ENCODE peak calls at places on chromosomes 12 and 14, in ten cellular contexts. K, X, A, N, P, Q, E, H, Z and Y are unnamed samples.

GRCh38 chr14:105900398-105901160 is 374.2 kb downstream of the TMEM121 start:
- DNase-seq in H (no peak), N (no peak), Z (no peak), Q (no peak), A (no peak), E (no peak), P (no peak), X (no peak), K (no peak), Y (no peak)

GRCh38 chr12:94707892-94708291 is 57.5 kb upstream of the TMCC3 start:
- DNase-seq in H (peak; percentile 60), A (no peak), P (peak; percentile 38), K (no peak), Z (peak; percentile 55), N (peak; percentile 33), X (no peak), E (peak; percentile 51), Q (no peak), Y (no peak)

GRCh38 chr14:69107407-69108003 is 45.4 kb downstream of the DCAF5 start:
- DNase-seq in E (peak; percentile 74), P (peak; percentile 54), X (no peak), K (no peak), Z (peak; percentile 71), Q (peak; percentile 73), N (peak; percentile 40), H (no peak), A (no peak), Y (peak; percentile 68)

GRCh38 chr14:89444536-89445125 is 27.6 kb upstream of the FOXN3 start:
- DNase-seq in Z (peak; percentile 23), E (no peak), X (no peak), A (no peak), K (no peak), N (no peak), H (no peak), P (no peak), Q (no peak), Y (no peak)

GRCh38 chr12:10618338-10618987 is 5.1 kb upstream of the MAGOHB start:
- DNase-seq in E (peak; percentile 84), Z (peak; percentile 88), X (no peak), K (no peak), P (peak; percentile 81), H (no peak), Q (peak; percentile 93), N (no peak), A (no peak), Y (no peak)

GRCh38 chr12:27843714-27844245 is 63.7 kb upstream of the MANSC4 start:
- DNase-seq in Q (peak; percentile 49), K (no peak), Z (peak; percentile 84), E (peak; percentile 61), A (no peak), X (no peak), P (no peak), H (no peak), N (no peak), Y (no peak)

GRCh38 chr12:39188689-39189088 is 254.2 kb downstream of the KIF21A start:
- DNase-seq in X (no peak), P (no peak), N (no peak), Q (no peak), Z (no peak), K (no peak), A (no peak), E (no peak), H (no peak), Y (no peak)

GRCh38 chr14:69696633-69697557 is 70.0 kb upstream of the SRSF5 start:
- DNase-seq in N (no peak), H (no peak), E (no peak), X (no peak), A (no peak), Z (no peak), K (no peak), P (no peak), Q (no peak), Y (no peak)

GRCh38 chr14:90969493-90970166 is 90.8 kb downstream of the RPS6KA5 start:
- DNase-seq in Z (no peak), H (no peak), X (no peak), A (no peak), E (peak; percentile 5), N (no peak), K (no peak), P (no peak), Q (no peak), Y (peak; percentile 18)

DNA sequence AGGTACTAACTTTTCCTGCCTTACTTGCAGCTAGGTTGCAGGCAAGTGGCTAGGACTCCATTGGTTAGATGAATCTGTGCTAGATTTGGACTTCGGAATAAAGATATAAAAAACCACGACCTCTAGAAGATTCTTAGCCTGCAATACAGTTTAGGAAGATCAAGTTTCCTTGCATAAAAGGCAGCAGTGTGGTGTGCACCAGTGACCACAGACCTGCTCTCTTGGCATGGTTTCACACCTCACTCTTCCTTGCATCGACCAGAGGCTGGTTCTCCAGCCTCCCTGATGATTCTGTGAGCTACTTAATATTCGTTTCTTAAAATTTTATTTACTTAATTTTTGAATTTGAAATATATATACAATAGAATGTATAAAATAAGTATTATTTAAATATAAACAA is 9.8 kb downstream of the KLHDC1 start:
- DNase-seq in Z (no peak), X (no peak), A (no peak), E (no peak), Q (no peak), N (no peak), P (no peak), K (no peak), H (no peak), Y (no peak)
- TF ChIP-seq CTCF in Z (no peak), X (no peak), A (no peak), E (no peak), Q (no peak), N (no peak), P (no peak), K (no peak), H (no peak), Y (no peak)

DNA sequence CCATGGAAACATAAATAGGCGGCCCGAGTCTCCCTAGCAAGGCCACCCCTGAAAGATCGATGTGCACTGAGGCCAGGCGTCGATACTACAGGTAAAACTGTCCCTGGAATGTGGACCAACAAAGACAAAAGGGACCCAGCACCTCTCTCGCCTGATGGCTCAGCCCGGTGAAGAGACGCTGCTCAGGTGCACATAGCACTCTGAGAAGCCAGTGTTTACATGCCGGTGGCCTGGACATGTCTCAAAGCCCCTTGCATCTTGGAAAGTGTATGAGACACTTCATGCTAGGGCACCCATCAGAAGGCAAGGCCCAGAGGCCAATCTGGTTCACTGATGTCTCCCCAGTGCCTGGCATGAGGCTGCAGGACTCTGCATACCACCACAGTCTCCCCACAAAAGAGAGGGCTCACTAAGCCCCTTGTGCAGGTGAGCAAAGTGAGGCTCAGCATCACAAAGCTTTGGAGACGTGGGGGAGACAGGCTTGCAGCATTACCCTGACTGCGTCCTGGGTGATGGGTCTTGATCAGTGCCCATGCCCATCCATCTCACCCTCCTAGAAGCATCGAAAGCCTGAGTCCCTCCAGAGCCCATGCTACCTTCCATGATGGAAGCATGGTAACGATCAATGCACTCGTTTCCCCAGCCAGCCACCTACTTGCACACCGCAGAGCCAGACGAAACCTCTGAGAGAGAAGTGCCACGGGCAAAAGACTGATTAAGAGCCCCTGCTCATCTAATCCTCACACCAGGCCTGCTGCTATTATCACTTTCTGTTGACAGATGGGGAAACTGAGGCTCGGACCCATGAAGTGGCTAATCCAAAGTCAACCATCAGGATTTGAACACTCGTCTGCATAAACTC is 16.1 kb downstream of the BCL11B start:
- DNase-seq in X (no peak), E (no peak), K (no peak), Z (no peak), N (no peak), Q (no peak), H (no peak), A (no peak), P (no peak), Y (no peak)
- H3K4me3 ChIP-seq in X (no peak overlapping the region), E (no peak overlapping the region), K (no peak overlapping the region), Z (no peak overlapping the region), N (no peak overlapping the region), Q (no peak overlapping the region), H (no peak overlapping the region), A (no peak overlapping the region), P (no peak overlapping the region), Y (no peak overlapping the region)

DNA sequence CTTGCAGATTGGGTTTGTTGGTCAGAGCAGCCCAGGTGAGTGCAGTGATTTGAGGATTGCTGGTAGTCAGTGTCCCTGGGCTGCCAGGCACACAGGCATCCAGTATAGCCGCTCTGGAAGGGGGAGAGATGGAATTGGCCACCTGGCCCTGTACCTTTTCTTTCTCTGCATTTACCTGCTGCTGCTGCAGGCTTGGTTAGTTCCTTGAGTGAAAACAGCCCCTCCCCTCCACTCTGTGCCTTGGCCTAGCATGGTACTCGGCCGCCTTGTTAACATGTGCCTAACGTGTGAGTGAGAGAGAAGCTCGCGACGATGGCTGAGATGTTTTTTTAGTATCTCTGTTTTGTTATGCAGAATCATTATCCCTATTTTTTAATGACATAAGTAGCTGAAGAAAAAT is 49.3 kb upstream of the AMN start:
- DNase-seq in Q (no peak), X (no peak), K (no peak), Z (no peak), P (no peak), E (no peak), A (no peak), H (no peak), N (no peak), Y (no peak)
- TF ChIP-seq CTCF in Q (no peak), X (no peak), K (no peak), Z (no peak), P (no peak), E (no peak), A (no peak), H (no peak), N (no peak), Y (no peak)

GRCh38 chr14:95493976-95494375 is 22.5 kb downstream of the SYNE3 start:
- DNase-seq in X (no peak), E (no peak), P (no peak), N (no peak), A (no peak), H (no peak), Z (no peak), K (no peak), Q (no peak), Y (no peak)

GRCh38 chr14:95493503-95493902 is 22.9 kb downstream of the SYNE3 start:
- DNase-seq in A (no peak), E (no peak), H (no peak), N (no peak), Q (no peak), Z (no peak), P (no peak), X (no peak), K (no peak), Y (no peak)

GRCh38 chr14:95495093-95495492 is 21.4 kb downstream of the SYNE3 start:
- DNase-seq in E (no peak), X (no peak), P (no peak), Z (no peak), A (no peak), N (no peak), H (no peak), Q (no peak), K (no peak), Y (no peak)

GRCh38 chr14:95495538-95496025 is 20.9 kb downstream of the SYNE3 start:
- DNase-seq in K (no peak), Z (no peak), H (no peak), N (no peak), P (no peak), E (no peak), Q (peak; percentile 83), X (peak; percentile 86), A (no peak), Y (peak; percentile 92)

DNA sequence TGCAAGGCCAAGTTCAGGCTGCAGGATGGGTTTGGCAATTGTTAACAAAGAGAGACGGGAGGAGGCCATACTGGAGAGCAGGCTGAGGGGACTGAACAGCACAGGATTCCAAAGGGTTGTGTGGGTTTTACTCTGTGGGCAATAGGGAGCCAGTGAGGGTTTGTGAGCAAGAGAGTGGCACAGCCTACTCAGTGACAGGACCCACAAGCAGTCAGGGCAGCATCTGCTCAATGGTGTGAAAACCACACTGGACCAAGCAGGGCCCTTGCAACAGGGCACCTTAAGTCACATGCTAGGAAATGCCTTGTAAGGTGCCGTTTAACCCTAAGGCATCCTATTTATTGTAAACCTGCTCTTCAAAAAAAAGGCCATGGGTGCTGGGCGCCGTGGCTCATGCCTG is 22.0 kb downstream of the SYNE3 start:
- DNase-seq in K (no peak), P (no peak), H (no peak), Q (no peak), X (no peak), A (no peak), N (no peak), E (no peak), Z (no peak), Y (peak; percentile 46)
- H3K4me3 ChIP-seq in K (no peak overlapping the region), P (no peak overlapping the region), H (no peak overlapping the region), Q (no peak overlapping the region), X (no peak overlapping the region), A (no peak overlapping the region), N (no peak overlapping the region), E (no peak overlapping the region), Z (no peak overlapping the region), Y (no peak overlapping the region)